ENCODE peak calls at places on chromosomes 12 and 14, in four cellular contexts. B is Calu3, N is WERI-Rb-1, Y is choroid plexus epithelial cell. W is an unnamed sample.

GRCh38 chr12:94845110-94845509 is 158.4 kb downstream of the NDUFA12 start:
- DNase-seq in B (no peak), N (no peak), Y (no peak), W (no peak)

GRCh38 chr12:63917864-63918742 is 73.6 kb downstream of the SRGAP1 start:
- DNase-seq in B (peak; percentile 63), N (peak; percentile 26), Y (peak; percentile 98), W (no peak)

GRCh38 chr12:38886064-38886463 is 19.3 kb downstream of the CPNE8 start:
- DNase-seq in B (peak; percentile 20), N (no peak), Y (peak; percentile 40), W (no peak)

GRCh38 chr14:50395448-50395847 is 1.2 kb downstream of the CDKL1 start:
- DNase-seq in B (no peak), N (no peak), Y (no peak), W (no peak)

GRCh38 chr12:24380122-24380521 is 430.7 kb upstream of the SOX5 start:
- DNase-seq in B (no peak), N (no peak), Y (peak; percentile 55), W (no peak)

GRCh38 chr12:26000883-26001282 is 42.4 kb downstream of the RASSF8 start:
- DNase-seq in B (no peak), N (no peak), Y (no peak), W (no peak)

GRCh38 chr14:21525571-21525970 is 575 bp downstream of the SALL2 start:
- DNase-seq in B (no peak), N (peak; percentile 75), Y (peak; percentile 45), W (no peak)

GRCh38 chr12:66668311-66668710 is 10.6 kb downstream of the GRIP1 start:
- DNase-seq in B (no peak), N (no peak), Y (peak; percentile 24), W (no peak)

GRCh38 chr12:23084236-23084995 is 459.4 kb downstream of the ETNK1 start:
- DNase-seq in B (peak; percentile 62), N (no peak), Y (peak; percentile 76), W (no peak)

GRCh38 chr14:53016919-53017318 is 66.1 kb upstream of the FERMT2 start:
- DNase-seq in B (no peak), N (no peak), Y (no peak), W (no peak)

GRCh38 chr12:24759155-24759554 is 189.7 kb downstream of the BCAT1 start:
- DNase-seq in B (no peak), N (no peak), Y (peak; percentile 69), W (no peak)

GRCh38 chr12:13128291-13129000 is 25.0 kb upstream of the GSG1 start:
- DNase-seq in B (no peak), N (no peak), Y (peak; percentile 10), W (no peak)

GRCh38 chr14:74048291-74048690 is 29.1 kb downstream of the BBOF1 start:
- DNase-seq in B (peak; percentile 24), N (no peak), Y (peak; percentile 24), W (peak; percentile 30)

GRCh38 chr14:73945159-73945670 is 4.7 kb downstream of the FAM161B start:
- DNase-seq in B (no peak), N (no peak), Y (no peak), W (no peak)

GRCh38 chr12:109765493-109765810 is 51.8 kb downstream of the FAM222A start:
- DNase-seq in B (no peak), N (no peak), Y (no peak), W (no peak)

GRCh38 chr14:66099931-66100330 is 386.2 kb upstream of the CCDC196 start:
- DNase-seq in B (no peak), N (no peak), Y (no peak), W (no peak)

GRCh38 chr12:113348849-113349536 is 9.4 kb upstream of the PLBD2 start:
- DNase-seq in B (no peak), N (no peak), Y (no peak), W (no peak)

GRCh38 chr14:58638231-58639205 is 756 bp downstream of the DACT1 start:
- DNase-seq in B (peak; percentile 2), N (peak; percentile 29), Y (peak; percentile 45), W (no peak)

GRCh38 chr12:63362801-63363200 is 211.8 kb upstream of the AVPR1A start:
- DNase-seq in B (no peak), N (no peak), Y (peak; percentile 7), W (no peak)

GRCh38 chr14:22471545-22472121 is 117.4 kb downstream of the DAD1 start:
- DNase-seq in B (peak; percentile 76), N (peak; percentile 82), Y (peak; percentile 81), W (peak; percentile 55)

GRCh38 chr12:104546575-104546974 is 89.8 kb downstream of the CHST11 start:
- DNase-seq in B (no peak), N (no peak), Y (no peak), W (no peak)

GRCh38 chr12:122064780-122065588 is 13.6 kb upstream of the MLXIP start:
- DNase-seq in B (no peak), N (peak; percentile 89), Y (peak; percentile 91), W (peak; percentile 26)

GRCh38 chr12:25957898-25958253 is 606 bp upstream of the RASSF8 start:
- DNase-seq in B (no peak), N (no peak), Y (peak; percentile 68), W (no peak)

GRCh38 chr12:122880668-122881067 is 15.3 kb downstream of the VPS37B start:
- DNase-seq in B (peak; percentile 51), N (peak; percentile 70), Y (peak; percentile 71), W (peak; percentile 49)

GRCh38 chr12:3947781-3948180 is 74.6 kb upstream of the PARP11 start:
- DNase-seq in B (no peak), N (no peak), Y (no peak), W (no peak)

GRCh38 chr12:20963762-20964161 is 153.3 kb downstream of the SLCO1B3 start:
- DNase-seq in B (no peak), N (no peak), Y (no peak), W (no peak)

GRCh38 chr14:73753043-73753886 is 39.1 kb upstream of the PNMA1 start:
- DNase-seq in B (peak; percentile 76), N (no peak), Y (no peak), W (peak; percentile 71)

GRCh38 chr14:77638738-77639137 is 22.3 kb upstream of the SPTLC2 start:
- DNase-seq in B (no peak), N (no peak), Y (peak; percentile 76), W (no peak)

GRCh38 chr12:47870175-47870781 is 34.5 kb downstream of the VDR start:
- DNase-seq in B (no peak), N (peak; percentile 56), Y (peak; percentile 24), W (peak; percentile 54)

GRCh38 chr12:503111-503761 is 43.5 kb downstream of the B4GALNT3 start:
- DNase-seq in B (peak; percentile 87), N (peak; percentile 30), Y (no peak), W (no peak)

GRCh38 chr12:108788911-108789310 is 57.6 kb upstream of the CORO1C start:
- DNase-seq in B (no peak), N (no peak), Y (no peak), W (no peak)

GRCh38 chr14:54722791-54723432 is 156.0 kb downstream of the SAMD4A start:
- DNase-seq in B (peak; percentile 20), N (peak; percentile 40), Y (peak; percentile 67), W (no peak)
- TF ChIP-seq CTCF in B (no peak), N (peak; percentile 55), Y (peak; percentile 57), W (no peak)

GRCh38 chr14:88552859-88553258 is 1.9 kb downstream of the PTPN21 start:
- DNase-seq in B (no peak), N (no peak), Y (no peak), W (no peak)

GRCh38 chr14:88553886-88554457 is 835 bp downstream of the PTPN21 start:
- DNase-seq in B (no peak), N (no peak), Y (peak; percentile 33), W (no peak)

GRCh38 chr14:88550078-88550477 is 4.7 kb downstream of the PTPN21 start:
- DNase-seq in B (no peak), N (no peak), Y (no peak), W (no peak)

GRCh38 chr14:88551936-88552565 is 2.8 kb downstream of the PTPN21 start:
- DNase-seq in B (peak; percentile 6), N (no peak), Y (peak; percentile 28), W (peak; percentile 18)

GRCh38 chr14:88551094-88551870 is 3.5 kb downstream of the PTPN21 start:
- DNase-seq in B (peak; percentile 88), N (no peak), Y (peak; percentile 91), W (peak; percentile 77)
- TF ChIP-seq CTCF in B (peak; percentile 41), N (no peak), Y (peak; percentile 52), W (no peak)

DNA sequence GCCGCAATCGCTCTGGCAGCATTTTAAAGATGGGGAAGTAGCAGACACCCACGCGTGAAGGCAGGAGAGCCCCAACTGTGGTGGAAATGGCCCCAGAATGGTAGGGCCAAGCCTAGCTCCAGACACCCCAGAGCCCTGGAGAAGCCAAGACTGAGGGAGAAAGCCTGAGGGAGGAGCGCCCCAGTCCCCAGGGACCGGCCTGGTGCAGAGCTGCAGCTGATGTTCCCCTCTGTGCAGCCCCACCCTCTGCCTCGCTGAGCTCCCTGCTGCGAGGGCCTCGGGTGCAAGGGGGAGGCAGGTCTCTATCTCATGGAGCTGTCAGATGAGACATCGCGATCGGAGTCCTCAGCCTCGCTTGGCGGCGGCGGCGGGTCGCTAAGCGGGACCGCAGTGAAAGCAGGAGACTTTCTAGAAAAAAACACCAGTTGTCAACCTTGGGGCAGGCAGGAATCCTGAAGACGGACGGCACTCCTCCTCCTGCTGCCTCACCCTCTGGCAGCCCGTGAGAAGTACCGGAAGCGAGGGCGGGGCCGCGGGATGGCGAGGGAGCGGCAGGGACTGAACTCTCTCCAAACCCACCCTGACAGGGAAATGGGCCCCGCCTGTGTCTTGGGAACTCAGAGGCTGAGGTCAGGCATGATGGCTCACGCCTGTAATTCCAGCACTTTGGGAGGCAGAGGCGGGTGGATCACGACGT is 6.0 kb downstream of the GAPDH start:
- DNase-seq in B (peak; percentile 78), N (no peak), Y (peak; percentile 90), W (peak; percentile 53)
- TF ChIP-seq CTCF in B (no peak), N (no peak), Y (no peak), W (no peak)

GRCh38 chr14:71597955-71598659 is 334.1 kb upstream of the RGS6 start:
- DNase-seq in B (no peak), N (no peak), Y (no peak), W (no peak)
- TF ChIP-seq CTCF in B (no peak), N (no peak), Y (no peak), W (no peak)

DNA sequence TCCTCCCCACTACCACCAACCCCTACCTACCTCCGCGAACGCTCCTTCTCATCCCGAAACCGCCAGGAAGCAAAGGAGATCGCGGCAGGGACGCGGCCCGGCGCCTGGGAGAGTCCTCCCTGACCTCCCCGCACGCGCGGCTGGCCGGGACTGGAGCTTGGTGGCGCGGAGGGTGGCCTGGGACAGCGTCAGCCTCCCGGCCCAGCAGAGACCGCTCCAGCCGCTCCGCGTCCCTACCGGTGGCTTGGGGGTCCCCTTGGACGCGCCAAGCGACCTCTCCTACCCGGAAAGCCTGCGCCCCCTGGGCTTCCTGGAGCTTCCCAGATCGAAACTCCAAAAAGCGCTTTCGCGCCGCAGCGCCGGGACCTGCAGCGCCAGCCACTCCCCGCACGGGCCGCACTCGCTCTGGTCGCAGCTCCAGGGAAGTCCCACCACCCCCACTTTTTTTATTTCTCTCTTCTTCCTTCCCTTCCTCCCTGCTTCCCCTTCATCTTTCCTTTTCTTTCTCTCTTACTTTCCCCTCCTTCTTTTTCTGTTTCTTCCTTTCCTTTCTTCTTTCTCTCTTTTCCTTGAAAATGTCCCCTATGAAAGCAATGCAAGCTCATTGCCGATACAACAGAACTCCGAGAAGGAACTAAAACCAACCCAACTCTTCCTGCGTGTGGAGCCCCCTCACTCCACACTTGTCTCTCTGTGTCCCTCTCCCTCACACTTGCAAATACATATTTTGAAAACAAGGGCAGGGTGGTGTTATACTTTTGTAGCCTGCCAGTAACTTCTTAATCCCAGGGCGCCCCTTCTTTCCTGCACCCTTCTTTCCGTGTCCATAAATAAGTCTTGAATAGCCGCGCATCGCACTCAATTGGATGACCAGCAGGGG is 3.8 kb downstream of the DIO3 start:
- DNase-seq in B (no peak), N (no peak), Y (no peak), W (peak; percentile 30)
- TF ChIP-seq CTCF in B (no peak), N (no peak), Y (no peak), W (peak; percentile 21)

GRCh38 chr12:57476162-57476992 is 3.3 kb downstream of the ARHGAP9 start:
- DNase-seq in B (no peak), N (no peak), Y (no peak), W (peak; percentile 63)
- TF ChIP-seq CTCF in B (no peak), N (no peak), Y (peak; percentile 30), W (peak; percentile 37)

W was measured in endothelial cell.